ENCODE peak calls at places on chromosomes 4 and X, in five cellular contexts. M, J, F, I and Y are unnamed samples.

GRCh38 chr4:4387531-4388311 is 819 bp downstream of the NSG1 start:
- DNase-seq in J (no peak), F (peak; percentile 63), I (no peak), M (no peak), Y (no peak)

GRCh38 chr4:36163198-36163597 is 81.1 kb downstream of the ARAP2 start:
- DNase-seq in J (no peak), M (no peak), F (no peak), I (no peak), Y (no peak)

GRCh38 chr4:119744580-119744979 is 116.0 kb upstream of the PDE5A start:
- DNase-seq in M (no peak), I (no peak), J (no peak), F (no peak), Y (no peak)

GRCh38 chr4:41611881-41612871 is 74.2 kb downstream of the LIMCH1 start:
- DNase-seq in I (peak; percentile 70), J (no peak), M (no peak), F (peak; percentile 91), Y (peak; percentile 24)

GRCh38 chrX:43423876-43424275 is 232.2 kb upstream of the MAOA start:
- DNase-seq in M (no peak), I (no peak), F (no peak), J (no peak), Y (no peak)

GRCh38 chrX:104253567-104254441 is 929 bp downstream of the ESX1 start:
- DNase-seq in J (no peak), I (no peak), M (peak; percentile 32), F (peak; percentile 71), Y (no peak)

GRCh38 chr4:101345596-101346311 is 1.6 kb downstream of the PPP3CA start:
- DNase-seq in J (no peak), F (peak; percentile 88), M (peak; percentile 11), I (peak; percentile 78), Y (peak; percentile 20)

GRCh38 chrX:133985164-133986007 is at the start of gene GPC3:
- DNase-seq in J (no peak), M (peak; percentile 8), F (peak; percentile 88), I (peak; percentile 6), Y (peak; percentile 30)

GRCh38 chr4:53196195-53196641 is 169.6 kb downstream of the SCFD2 start:
- DNase-seq in F (no peak), M (no peak), I (no peak), J (no peak), Y (no peak)

GRCh38 chr4:2417196-2417764 is 1.2 kb downstream of the ZFYVE28 start:
- DNase-seq in M (no peak), I (no peak), F (peak; percentile 76), J (no peak), Y (peak; percentile 44)

GRCh38 chr4:73193659-73194058 is 64.9 kb downstream of the ANKRD17 start:
- DNase-seq in I (no peak), M (no peak), F (no peak), J (no peak), Y (no peak)
- H3K27ac ChIP-seq in I (no peak overlapping the region), M (no peak overlapping the region), F (no peak overlapping the region), J (no peak overlapping the region), Y (no peak overlapping the region)

GRCh38 chrX:110985470-110985869 is 110.5 kb upstream of the PAK3 start:
- DNase-seq in I (no peak), M (no peak), J (no peak), F (no peak), Y (no peak)
- H3K9me3 ChIP-seq in I (no peaks in the 10 kb centered on the region), M (no peaks in the 10 kb centered on the region), J (no peaks in the 10 kb centered on the region), F (no peaks in the 10 kb centered on the region), Y (no peaks in the 10 kb centered on the region)

DNA sequence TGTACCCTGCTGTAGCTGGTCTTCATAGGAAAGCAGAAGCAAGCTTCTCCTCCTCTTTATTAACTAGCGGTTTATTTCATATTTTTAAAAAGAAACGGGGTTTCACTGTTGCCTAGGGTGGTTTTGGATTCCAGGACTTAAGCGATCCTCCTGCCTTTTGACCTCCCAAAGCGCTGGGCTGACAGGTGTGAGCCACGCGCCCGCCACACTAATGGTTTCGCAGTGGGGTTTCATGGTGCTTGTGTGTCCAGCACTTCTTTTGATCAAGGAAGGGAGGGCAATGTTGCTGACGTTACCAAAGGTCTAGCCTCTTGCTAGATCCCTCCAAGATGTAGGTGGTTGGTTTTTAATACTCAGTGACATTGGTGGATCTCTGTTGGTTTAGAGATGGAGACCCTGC is 1.4 kb downstream of the MAEA start:
- DNase-seq in M (no peak), I (no peak), F (no peak), J (no peak), Y (no peak)
- H3K4me3 ChIP-seq in M (peak overlapping the region; percentile 94), I (peak overlapping the region; percentile 91), F (peak overlapping the region; percentile 84), J (peak overlapping the region; percentile 79), Y (peak overlapping the region; percentile 96)

DNA sequence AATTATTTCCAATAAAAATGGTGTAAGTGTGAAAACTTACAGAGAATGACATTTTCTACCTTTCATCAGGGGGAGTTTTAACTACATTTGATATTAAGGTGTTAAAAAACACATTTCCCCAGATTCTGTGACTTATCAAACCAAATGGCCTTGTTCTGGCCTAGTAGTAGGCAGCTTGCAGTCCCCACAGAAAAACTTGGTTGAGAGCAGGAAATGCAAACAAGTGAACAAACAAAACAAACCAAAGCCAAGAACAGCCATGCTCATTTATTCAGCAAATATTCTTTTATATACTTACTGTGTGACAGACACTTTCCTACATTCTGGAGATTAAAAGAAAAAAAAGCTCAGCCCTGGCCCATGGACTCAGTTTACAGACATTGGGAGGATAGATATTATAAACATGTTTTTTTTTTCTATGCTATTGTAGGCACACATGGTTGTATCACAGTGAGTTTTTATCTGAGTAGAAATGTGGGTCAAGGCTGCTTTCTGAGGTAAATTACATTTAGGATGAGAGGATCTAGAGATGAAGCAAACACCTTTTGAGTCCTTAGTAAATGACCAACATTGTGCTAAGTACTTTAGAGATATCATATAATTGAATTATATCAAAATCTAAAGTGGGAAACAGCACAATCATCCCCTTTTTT is 449.2 kb upstream of the AADAT start:
- DNase-seq in I (no peak), M (no peak), F (no peak), J (no peak), Y (no peak)
- H3K27ac ChIP-seq in I (no peak overlapping the region), M (no peak overlapping the region), F (no peak overlapping the region), J (no peak overlapping the region), Y (no peak overlapping the region)